ENCODE peak calls at places on chromosomes 5 and 9, in five cellular contexts. E, G, R, X and K are unnamed samples. For H3K4me1, the result is how much of the 10 kb centered on the place peaks cover.

GRCh38 chr9:121527371-121527770 is 27.7 kb upstream of the GGTA1 start:
- DNase-seq in E (no peak), G (no peak), R (no peak), X (no peak), K (no peak)

GRCh38 chr9:18490591-18491370 is 16.8 kb downstream of the ADAMTSL1 start:
- DNase-seq in E (no peak), G (no peak), R (no peak), X (no peak), K (peak)

GRCh38 chr9:31582071-31582470 is 802.4 kb upstream of the ACO1 start:
- DNase-seq in E (no peak), G (no peak), R (no peak), X (no peak), K (peak)

GRCh38 chr9:30630459-30630858 is 1754.0 kb upstream of the ACO1 start:
- DNase-seq in E (no peak), G (no peak), R (no peak), X (no peak), K (no peak)

GRCh38 chr5:30051976-30052375 is 1141.5 kb upstream of the CDH6 start:
- DNase-seq in E (no peak), G (no peak), R (no peak), X (no peak), K (no peak)

GRCh38 chr5:161432798-161433197 is 113.7 kb downstream of the GABRB2 start:
- DNase-seq in E (no peak), G (no peak), R (no peak), X (no peak), K (no peak)

GRCh38 chr9:70792796-70793195 is 328.6 kb downstream of the TRPM3 start:
- DNase-seq in E (no peak), G (no peak), R (no peak), X (no peak), K (no peak)

GRCh38 chr5:174312641-174313040 is 267.1 kb downstream of the NSG2 start:
- DNase-seq in E (no peak), G (no peak), R (no peak), X (no peak), K (no peak)

GRCh38 chr5:91383027-91383955 is at the start of gene ARRDC3:
- DNase-seq in E (peak), G (peak), R (peak), X (peak), K (peak)

GRCh38 chr5:42157215-42157614 is 232.1 kb downstream of the FBXO4 start:
- DNase-seq in E (no peak), G (no peak), R (no peak), X (no peak), K (no peak)

GRCh38 chr9:136847065-136847826 is 2.0 kb upstream of the PHPT1 start:
- DNase-seq in E (peak), G (peak), R (peak), X (peak), K (peak)

GRCh38 chr5:10689391-10690081 is 71.5 kb downstream of the DAP start:
- DNase-seq in E (peak), G (peak), R (peak), X (no peak), K (peak)

GRCh38 chr9:135566552-135566951 is 5.0 kb downstream of the PAEP start:
- DNase-seq in E (no peak), G (no peak), R (no peak), X (no peak), K (no peak)

GRCh38 chr5:35478856-35479682 is 138.6 kb upstream of the SPEF2 start:
- DNase-seq in E (no peak), G (no peak), R (no peak), X (peak), K (peak)

GRCh38 chr5:128366147-128366546 is 171.9 kb downstream of the FBN2 start:
- DNase-seq in E (no peak), G (no peak), R (no peak), X (no peak), K (no peak)
- H3K4me1 ChIP-seq in E (under half), G (under half), R (under half), X (under half), K (under half)

DNA sequence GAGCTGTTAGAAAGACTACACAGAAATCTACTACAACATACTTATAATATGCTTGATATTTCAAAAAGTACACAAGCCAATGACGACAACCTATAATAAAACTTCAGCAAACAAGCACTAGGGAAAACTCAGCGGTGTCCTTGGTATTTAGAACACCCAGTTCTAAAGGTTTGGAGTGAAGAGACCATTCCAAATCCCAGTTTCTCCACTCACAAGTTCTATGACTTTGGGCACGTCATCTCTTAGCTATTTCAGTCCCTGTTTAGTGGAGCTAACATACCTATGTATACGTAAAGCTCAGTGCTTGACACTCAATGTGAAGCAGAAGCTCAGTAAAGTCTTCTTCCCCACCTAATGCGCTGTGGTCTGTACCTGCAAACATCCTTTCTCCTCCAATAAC is 52.8 kb downstream of the MLLT3 start:
- DNase-seq in E (no peak), G (no peak), R (no peak), X (peak), K (peak)
- H2BK12ac ChIP-seq in E (no peak), G (no peak), R (no peak), X (no peak), K (no peak)

DNA sequence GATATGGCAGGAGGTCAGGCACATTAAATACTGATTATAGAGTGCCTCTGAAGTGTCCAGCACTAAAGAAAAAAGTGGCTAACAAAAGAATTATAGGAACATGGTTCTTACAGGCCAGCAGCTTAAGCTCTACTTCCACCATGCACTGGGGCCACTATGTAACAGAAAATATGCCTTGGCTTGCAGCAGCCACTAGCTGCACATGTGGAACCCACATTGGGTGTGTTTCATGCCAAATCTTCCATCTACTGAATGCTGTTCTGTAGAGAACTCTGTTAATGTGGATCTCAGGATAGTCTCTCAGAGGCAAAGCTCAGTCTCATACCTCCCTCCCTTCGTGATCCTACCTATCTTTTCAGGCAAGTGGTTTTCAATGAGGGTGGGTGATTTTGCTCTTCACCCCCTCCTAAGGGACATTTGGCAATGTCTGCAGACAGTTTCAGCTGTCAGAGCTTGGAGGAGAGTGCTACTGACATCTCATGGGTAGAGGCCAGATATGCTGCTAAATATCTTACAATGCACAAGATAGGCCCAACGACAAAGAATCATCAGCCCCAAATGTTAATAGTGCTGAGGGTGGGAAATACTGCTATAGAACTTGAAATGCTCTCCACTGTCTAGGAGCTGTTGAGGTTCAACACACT is 218.9 kb downstream of the TARS1 start:
- DNase-seq in E (no peak), G (no peak), R (no peak), X (no peak), K (no peak)
- H2BK120ac ChIP-seq in E (no peak), G (no peak), R (no peak), X (no peak), K (no peak)

GRCh38 chr5:176577312-176578176 is 28.4 kb downstream of the CDHR2 start:
- DNase-seq in E (no peak), G (no peak), R (no peak), X (no peak), K (no peak)
- H3K4me1 ChIP-seq in E (under half), G (under half), R (under half), X (under half), K (under half)

GRCh38 chr5:81194633-81195333 is 38.3 kb upstream of the CKMT2 start:
- DNase-seq in E (peak), G (peak), R (peak), X (peak), K (peak)

GRCh38 chr5:81192351-81192750 is 40.8 kb upstream of the CKMT2 start:
- DNase-seq in E (peak), G (no peak), R (peak), X (no peak), K (peak)

GRCh38 chr5:81189875-81190467 is 43.2 kb upstream of the CKMT2 start:
- DNase-seq in E (no peak), G (no peak), R (no peak), X (no peak), K (no peak)

GRCh38 chr5:81188962-81189361 is 44.2 kb upstream of the CKMT2 start:
- DNase-seq in E (no peak), G (no peak), R (no peak), X (no peak), K (no peak)

DNA sequence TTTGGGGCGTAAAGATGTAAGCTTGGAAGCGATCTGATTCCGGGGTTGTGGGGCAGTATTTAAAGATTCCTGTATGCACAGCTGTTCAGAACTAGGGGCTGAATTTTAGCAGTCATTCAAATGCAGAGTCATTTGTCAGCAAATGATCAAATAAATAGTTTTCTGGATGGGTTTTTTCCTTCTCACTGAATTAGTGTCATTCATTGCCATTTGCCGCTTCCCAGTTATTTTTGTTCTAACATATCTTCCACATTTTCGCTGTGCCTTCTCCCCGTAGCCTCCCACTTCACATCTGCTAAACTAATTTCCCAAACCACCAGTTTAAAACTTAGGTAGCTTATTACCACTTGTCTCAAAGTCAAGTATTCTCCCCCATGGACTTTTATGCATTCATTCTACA is 41.4 kb upstream of the CKMT2 start:
- DNase-seq in E (no peak), G (no peak), R (no peak), X (no peak), K (no peak)
- H2BK12ac ChIP-seq in E (no peak), G (no peak), R (no peak), X (no peak), K (no peak)

GRCh38 chr5:140400730-140401361 is 787 bp upstream of the ANKHD1 start:
- DNase-seq in E (peak), G (peak), R (peak), X (peak), K (peak)
- H2BK120ac ChIP-seq in E (no peak), G (no peak), R (no peak), X (peak), K (no peak)

GRCh38 chr5:68245325-68245724 is 29.8 kb downstream of the PIK3R1 start:
- DNase-seq in E (no peak), G (peak), R (no peak), X (peak), K (peak)

GRCh38 chr5:68240771-68241170 is 25.2 kb downstream of the PIK3R1 start:
- DNase-seq in E (no peak), G (no peak), R (no peak), X (no peak), K (no peak)

GRCh38 chr5:68243251-68243650 is 27.7 kb downstream of the PIK3R1 start:
- DNase-seq in E (no peak), G (no peak), R (no peak), X (no peak), K (no peak)

GRCh38 chr5:68242743-68243142 is 27.2 kb downstream of the PIK3R1 start:
- DNase-seq in E (no peak), G (no peak), R (no peak), X (no peak), K (peak)

DNA sequence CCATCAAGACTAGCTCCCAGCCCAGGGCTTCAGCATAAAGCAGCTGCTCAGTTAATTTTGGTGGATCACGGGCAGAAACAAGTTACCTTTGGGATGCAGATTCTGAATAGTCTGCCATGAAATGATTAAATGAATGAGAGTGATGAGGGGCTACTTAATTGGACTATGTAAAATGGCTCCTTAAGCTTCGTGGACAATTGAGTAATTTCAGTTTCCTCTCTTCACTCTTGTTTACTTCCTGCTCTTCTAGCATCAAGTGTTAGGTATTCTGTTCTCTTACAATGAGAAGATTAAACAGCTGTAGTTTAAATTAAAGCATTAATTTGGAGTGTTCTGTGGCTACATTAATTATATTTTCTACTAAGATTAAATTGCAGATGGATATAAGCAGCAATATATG is 28.1 kb downstream of the PIK3R1 start:
- DNase-seq in E (no peak), G (no peak), R (no peak), X (no peak), K (no peak)
- H3K4me1 ChIP-seq in E (under half), G (under half), R (under half), X (under half), K (under half)